ENCODE peak calls at places on chromosomes 4 and X, in nine cellular contexts. One of them, this sample, is unnamed.

GRCh38 chrX:7061429-7061828 is 86.1 kb upstream of the STS start:
- ATAC-seq in left lung: no peak
- ATAC-seq in omental fat pad: no peak
- ATAC-seq in IMR-90: no peak
- ATAC-seq in lower lobe of right lung: no peak
- ATAC-seq in pancreas: no peak
- ATAC-seq in CD8-positive, alpha-beta T cell: no peak
- ATAC-seq in right cardiac atrium: no peak
- ATAC-seq in activated CD4-positive, alpha-beta T cell treated with anti-CD3 and anti-CD28 coated beads for 36 hours: no peak
- ATAC-seq in this sample: no peak

GRCh38 chrX:47658301-47658683 is 688 bp downstream of the UXT start:
- ATAC-seq in lower lobe of right lung: no peak
- ATAC-seq in activated CD4-positive, alpha-beta T cell treated with anti-CD3 and anti-CD28 coated beads for 36 hours: no peak
- ATAC-seq in right cardiac atrium: no peak
- ATAC-seq in CD8-positive, alpha-beta T cell: no peak
- ATAC-seq in IMR-90: no peak
- ATAC-seq in left lung: no peak
- ATAC-seq in omental fat pad: no peak
- ATAC-seq in pancreas: no peak
- ATAC-seq in this sample: no peak

GRCh38 chr4:147639388-147639787 is 22.2 kb downstream of the TMEM184C start:
- ATAC-seq in lower lobe of right lung: no peak
- ATAC-seq in omental fat pad: no peak
- ATAC-seq in pancreas: no peak
- ATAC-seq in left lung: no peak
- ATAC-seq in activated CD4-positive, alpha-beta T cell treated with anti-CD3 and anti-CD28 coated beads for 36 hours: no peak
- ATAC-seq in IMR-90: no peak
- ATAC-seq in right cardiac atrium: no peak
- ATAC-seq in CD8-positive, alpha-beta T cell: no peak
- ATAC-seq in this sample: no peak

GRCh38 chr4:88465653-88466192 is 8.8 kb downstream of the HERC5 start:
- ATAC-seq in pancreas: no peak
- ATAC-seq in omental fat pad: no peak
- ATAC-seq in activated CD4-positive, alpha-beta T cell treated with anti-CD3 and anti-CD28 coated beads for 36 hours: no peak
- ATAC-seq in left lung: no peak
- ATAC-seq in CD8-positive, alpha-beta T cell: no peak
- ATAC-seq in IMR-90: no peak
- ATAC-seq in right cardiac atrium: no peak
- ATAC-seq in lower lobe of right lung: no peak
- ATAC-seq in this sample: no peak

GRCh38 chrX:10904220-10904619 is 206.9 kb upstream of the HCCS start:
- ATAC-seq in omental fat pad: no peak
- ATAC-seq in left lung: no peak
- ATAC-seq in lower lobe of right lung: no peak
- ATAC-seq in CD8-positive, alpha-beta T cell: no peak
- ATAC-seq in right cardiac atrium: no peak
- ATAC-seq in activated CD4-positive, alpha-beta T cell treated with anti-CD3 and anti-CD28 coated beads for 36 hours: no peak
- ATAC-seq in pancreas: no peak
- ATAC-seq in IMR-90: peak; percentile 60
- ATAC-seq in this sample: no peak

GRCh38 chrX:30659421-30659820 is 6.2 kb downstream of the GK start:
- ATAC-seq in omental fat pad: no peak
- ATAC-seq in activated CD4-positive, alpha-beta T cell treated with anti-CD3 and anti-CD28 coated beads for 36 hours: peak; percentile 77
- ATAC-seq in lower lobe of right lung: peak; percentile 58
- ATAC-seq in left lung: peak; percentile 64
- ATAC-seq in CD8-positive, alpha-beta T cell: no peak
- ATAC-seq in right cardiac atrium: no peak
- ATAC-seq in IMR-90: peak; percentile 81
- ATAC-seq in pancreas: no peak
- ATAC-seq in this sample: no peak

GRCh38 chrX:51461053-51462050 is 35.0 kb downstream of the NUDT11 start:
- ATAC-seq in left lung: peak; percentile 68
- ATAC-seq in omental fat pad: no peak
- ATAC-seq in right cardiac atrium: no peak
- ATAC-seq in activated CD4-positive, alpha-beta T cell treated with anti-CD3 and anti-CD28 coated beads for 36 hours: no peak
- ATAC-seq in IMR-90: peak; percentile 60
- ATAC-seq in pancreas: no peak
- ATAC-seq in CD8-positive, alpha-beta T cell: no peak
- ATAC-seq in lower lobe of right lung: no peak
- ATAC-seq in this sample: no peak

GRCh38 chrX:103309860-103310591 is 764 bp downstream of the BEX2 start:
- ATAC-seq in IMR-90: no peak
- ATAC-seq in left lung: peak; percentile 40
- ATAC-seq in right cardiac atrium: no peak
- ATAC-seq in CD8-positive, alpha-beta T cell: no peak
- ATAC-seq in lower lobe of right lung: peak; percentile 55
- ATAC-seq in activated CD4-positive, alpha-beta T cell treated with anti-CD3 and anti-CD28 coated beads for 36 hours: no peak
- ATAC-seq in omental fat pad: peak; percentile 24
- ATAC-seq in pancreas: peak; percentile 21
- ATAC-seq in this sample: no peak

GRCh38 chrX:1239681-1240142 is 27.3 kb upstream of the CRLF2 start:
- ATAC-seq in CD8-positive, alpha-beta T cell: no peak
- ATAC-seq in omental fat pad: peak; percentile 83
- ATAC-seq in pancreas: no peak
- ATAC-seq in right cardiac atrium: peak; percentile 31
- ATAC-seq in left lung: peak; percentile 95
- ATAC-seq in lower lobe of right lung: peak; percentile 89
- ATAC-seq in IMR-90: no peak
- ATAC-seq in activated CD4-positive, alpha-beta T cell treated with anti-CD3 and anti-CD28 coated beads for 36 hours: no peak
- ATAC-seq in this sample: peak; percentile 70

GRCh38 chr4:3316146-3316545 is 23.3 kb downstream of the RGS12 start:
- ATAC-seq in IMR-90: no peak
- ATAC-seq in pancreas: no peak
- ATAC-seq in CD8-positive, alpha-beta T cell: no peak
- ATAC-seq in omental fat pad: no peak
- ATAC-seq in left lung: no peak
- ATAC-seq in activated CD4-positive, alpha-beta T cell treated with anti-CD3 and anti-CD28 coated beads for 36 hours: no peak
- ATAC-seq in lower lobe of right lung: no peak
- ATAC-seq in right cardiac atrium: no peak
- ATAC-seq in this sample: no peak

GRCh38 chr4:85966308-85966882 is 393.5 kb downstream of the MAPK10 start:
- ATAC-seq in left lung: no peak
- ATAC-seq in CD8-positive, alpha-beta T cell: no peak
- ATAC-seq in pancreas: no peak
- ATAC-seq in right cardiac atrium: no peak
- ATAC-seq in IMR-90: no peak
- ATAC-seq in lower lobe of right lung: no peak
- ATAC-seq in omental fat pad: no peak
- ATAC-seq in activated CD4-positive, alpha-beta T cell treated with anti-CD3 and anti-CD28 coated beads for 36 hours: no peak
- ATAC-seq in this sample: no peak

GRCh38 chrX:39749135-39749534 is 348.6 kb downstream of the BCOR start:
- ATAC-seq in pancreas: no peak
- ATAC-seq in lower lobe of right lung: no peak
- ATAC-seq in CD8-positive, alpha-beta T cell: no peak
- ATAC-seq in right cardiac atrium: peak; percentile 49
- ATAC-seq in omental fat pad: no peak
- ATAC-seq in left lung: no peak
- ATAC-seq in IMR-90: no peak
- ATAC-seq in activated CD4-positive, alpha-beta T cell treated with anti-CD3 and anti-CD28 coated beads for 36 hours: no peak
- ATAC-seq in this sample: no peak

GRCh38 chr4:126603851-126604250 is 1028.9 kb upstream of the INTU start:
- ATAC-seq in CD8-positive, alpha-beta T cell: no peak
- ATAC-seq in left lung: no peak
- ATAC-seq in lower lobe of right lung: no peak
- ATAC-seq in right cardiac atrium: no peak
- ATAC-seq in IMR-90: no peak
- ATAC-seq in activated CD4-positive, alpha-beta T cell treated with anti-CD3 and anti-CD28 coated beads for 36 hours: no peak
- ATAC-seq in pancreas: no peak
- ATAC-seq in omental fat pad: no peak
- ATAC-seq in this sample: no peak

GRCh38 chrX:120365968-120366367 is 4.1 kb downstream of the ATP1B4 start:
- ATAC-seq in pancreas: no peak
- ATAC-seq in activated CD4-positive, alpha-beta T cell treated with anti-CD3 and anti-CD28 coated beads for 36 hours: no peak
- ATAC-seq in left lung: no peak
- ATAC-seq in lower lobe of right lung: no peak
- ATAC-seq in CD8-positive, alpha-beta T cell: no peak
- ATAC-seq in right cardiac atrium: peak; percentile 55
- ATAC-seq in IMR-90: no peak
- ATAC-seq in omental fat pad: no peak
- ATAC-seq in this sample: no peak

GRCh38 chrX:42825201-42825600 is 47.2 kb upstream of the PPP1R2C start:
- ATAC-seq in CD8-positive, alpha-beta T cell: no peak
- ATAC-seq in lower lobe of right lung: no peak
- ATAC-seq in activated CD4-positive, alpha-beta T cell treated with anti-CD3 and anti-CD28 coated beads for 36 hours: no peak
- ATAC-seq in pancreas: no peak
- ATAC-seq in right cardiac atrium: no peak
- ATAC-seq in IMR-90: no peak
- ATAC-seq in left lung: no peak
- ATAC-seq in omental fat pad: no peak
- ATAC-seq in this sample: no peak

GRCh38 chrX:13151806-13152510 is 107.5 kb upstream of the FAM9C start:
- ATAC-seq in activated CD4-positive, alpha-beta T cell treated with anti-CD3 and anti-CD28 coated beads for 36 hours: no peak
- ATAC-seq in pancreas: no peak
- ATAC-seq in omental fat pad: peak; percentile 66
- ATAC-seq in right cardiac atrium: peak; percentile 75
- ATAC-seq in lower lobe of right lung: peak; percentile 91
- ATAC-seq in CD8-positive, alpha-beta T cell: peak; percentile 88
- ATAC-seq in IMR-90: no peak
- ATAC-seq in left lung: peak; percentile 85
- ATAC-seq in this sample: peak; percentile 57

GRCh38 chr4:98298022-98298421 is 36.8 kb downstream of the RAP1GDS1 start:
- ATAC-seq in CD8-positive, alpha-beta T cell: no peak
- ATAC-seq in activated CD4-positive, alpha-beta T cell treated with anti-CD3 and anti-CD28 coated beads for 36 hours: peak; percentile 42
- ATAC-seq in right cardiac atrium: no peak
- ATAC-seq in omental fat pad: no peak
- ATAC-seq in IMR-90: no peak
- ATAC-seq in pancreas: no peak
- ATAC-seq in lower lobe of right lung: no peak
- ATAC-seq in left lung: no peak
- ATAC-seq in this sample: no peak

GRCh38 chr4:1305261-1305711 is 15.6 kb downstream of the MAEA start:
- ATAC-seq in pancreas: no peak
- ATAC-seq in lower lobe of right lung: no peak
- ATAC-seq in IMR-90: no peak
- ATAC-seq in omental fat pad: no peak
- ATAC-seq in left lung: no peak
- ATAC-seq in CD8-positive, alpha-beta T cell: no peak
- ATAC-seq in activated CD4-positive, alpha-beta T cell treated with anti-CD3 and anti-CD28 coated beads for 36 hours: no peak
- ATAC-seq in right cardiac atrium: no peak
- ATAC-seq in this sample: no peak

GRCh38 chr4:29536745-29537144 is 1183.4 kb upstream of the PCDH7 start:
- ATAC-seq in lower lobe of right lung: no peak
- ATAC-seq in IMR-90: no peak
- ATAC-seq in left lung: no peak
- ATAC-seq in right cardiac atrium: no peak
- ATAC-seq in CD8-positive, alpha-beta T cell: no peak
- ATAC-seq in activated CD4-positive, alpha-beta T cell treated with anti-CD3 and anti-CD28 coated beads for 36 hours: no peak
- ATAC-seq in pancreas: no peak
- ATAC-seq in omental fat pad: no peak
- ATAC-seq in this sample: no peak

GRCh38 chr4:102736636-102737549 is 23.9 kb downstream of the MANBA start:
- ATAC-seq in CD8-positive, alpha-beta T cell: no peak
- ATAC-seq in activated CD4-positive, alpha-beta T cell treated with anti-CD3 and anti-CD28 coated beads for 36 hours: no peak
- ATAC-seq in left lung: no peak
- ATAC-seq in omental fat pad: no peak
- ATAC-seq in IMR-90: no peak
- ATAC-seq in pancreas: no peak
- ATAC-seq in lower lobe of right lung: no peak
- ATAC-seq in right cardiac atrium: no peak
- ATAC-seq in this sample: no peak

GRCh38 chr4:11149612-11150259 is 279.0 kb downstream of the HS3ST1 start:
- ATAC-seq in activated CD4-positive, alpha-beta T cell treated with anti-CD3 and anti-CD28 coated beads for 36 hours: no peak
- ATAC-seq in left lung: no peak
- ATAC-seq in CD8-positive, alpha-beta T cell: peak; percentile 34
- ATAC-seq in pancreas: no peak
- ATAC-seq in omental fat pad: no peak
- ATAC-seq in right cardiac atrium: no peak
- ATAC-seq in lower lobe of right lung: no peak
- ATAC-seq in IMR-90: no peak
- ATAC-seq in this sample: no peak

GRCh38 chrX:47351706-47352105 is 18.7 kb upstream of the ZNF157 start:
- ATAC-seq in activated CD4-positive, alpha-beta T cell treated with anti-CD3 and anti-CD28 coated beads for 36 hours: no peak
- ATAC-seq in right cardiac atrium: no peak
- ATAC-seq in CD8-positive, alpha-beta T cell: no peak
- ATAC-seq in pancreas: no peak
- ATAC-seq in lower lobe of right lung: no peak
- ATAC-seq in IMR-90: no peak
- ATAC-seq in omental fat pad: no peak
- ATAC-seq in left lung: no peak
- ATAC-seq in this sample: no peak

GRCh38 chrX:41312786-41313185 is 21.2 kb upstream of the DDX3X start:
- ATAC-seq in activated CD4-positive, alpha-beta T cell treated with anti-CD3 and anti-CD28 coated beads for 36 hours: peak; percentile 64
- ATAC-seq in CD8-positive, alpha-beta T cell: no peak
- ATAC-seq in pancreas: no peak
- ATAC-seq in lower lobe of right lung: no peak
- ATAC-seq in right cardiac atrium: no peak
- ATAC-seq in IMR-90: no peak
- ATAC-seq in omental fat pad: no peak
- ATAC-seq in left lung: no peak
- ATAC-seq in this sample: no peak

This sample was measured in gastroesophageal sphincter.